ENCODE peak calls at places on chromosomes 3 and 15, in eight cellular contexts. One of them, this sample, is unnamed.
A peak's percentile ranks its signal among the peaks of the same experiment; 100 is the strongest.

GRCh38 chr15:52651868-52652267 is 27.3 kb downstream of the ATOSA start:
- DNase-seq in neuronal stem cell: peak; percentile 61
- DNase-seq in heart left ventricle: peak; percentile 61
- DNase-seq in dorsolateral prefrontal cortex: peak; percentile 53
- DNase-seq in psoas muscle: peak; percentile 29
- DNase-seq in kidney: peak; percentile 73
- DNase-seq in CD8-positive, alpha-beta T cell: no peak
- DNase-seq in H9: peak; percentile 68
- DNase-seq in this sample: no peak

GRCh38 chr3:49602877-49603411 is 48.7 kb downstream of the BSN start:
- DNase-seq in psoas muscle: no peak
- DNase-seq in dorsolateral prefrontal cortex: no peak
- DNase-seq in neuronal stem cell: no peak
- DNase-seq in kidney: no peak
- DNase-seq in heart left ventricle: no peak
- DNase-seq in H9: no peak
- DNase-seq in CD8-positive, alpha-beta T cell: peak; percentile 6
- DNase-seq in this sample: peak; percentile 66

GRCh38 chr3:36461588-36461987 is 81.3 kb downstream of the STAC start:
- DNase-seq in psoas muscle: no peak
- DNase-seq in kidney: no peak
- DNase-seq in neuronal stem cell: no peak
- DNase-seq in dorsolateral prefrontal cortex: no peak
- DNase-seq in CD8-positive, alpha-beta T cell: no peak
- DNase-seq in H9: no peak
- DNase-seq in heart left ventricle: no peak
- DNase-seq in this sample: no peak

GRCh38 chr15:90211009-90211408 is 9.9 kb downstream of the SEMA4B start:
- DNase-seq in H9: no peak
- DNase-seq in CD8-positive, alpha-beta T cell: no peak
- DNase-seq in neuronal stem cell: no peak
- DNase-seq in psoas muscle: no peak
- DNase-seq in heart left ventricle: no peak
- DNase-seq in dorsolateral prefrontal cortex: no peak
- DNase-seq in kidney: no peak
- DNase-seq in this sample: no peak

GRCh38 chr3:197216169-197216860 is 82.1 kb downstream of the DLG1 start:
- DNase-seq in kidney: no peak
- DNase-seq in dorsolateral prefrontal cortex: no peak
- DNase-seq in heart left ventricle: no peak
- DNase-seq in CD8-positive, alpha-beta T cell: no peak
- DNase-seq in psoas muscle: no peak
- DNase-seq in H9: no peak
- DNase-seq in neuronal stem cell: no peak
- DNase-seq in this sample: no peak

GRCh38 chr3:170689218-170689874 is 103.5 kb upstream of the SLC7A14 start:
- DNase-seq in kidney: peak; percentile 67
- DNase-seq in CD8-positive, alpha-beta T cell: no peak
- DNase-seq in H9: peak; percentile 81
- DNase-seq in psoas muscle: no peak
- DNase-seq in heart left ventricle: no peak
- DNase-seq in neuronal stem cell: no peak
- DNase-seq in dorsolateral prefrontal cortex: no peak
- DNase-seq in this sample: peak; percentile 90

GRCh38 chr3:122621112-122621511 is 43.7 kb downstream of the PARP15 start:
- DNase-seq in psoas muscle: no peak
- DNase-seq in heart left ventricle: no peak
- DNase-seq in H9: no peak
- DNase-seq in CD8-positive, alpha-beta T cell: no peak
- DNase-seq in neuronal stem cell: no peak
- DNase-seq in kidney: no peak
- DNase-seq in dorsolateral prefrontal cortex: no peak
- DNase-seq in this sample: no peak

GRCh38 chr15:59553879-59554735 is 57.5 kb upstream of the GCNT3 start:
- DNase-seq in CD8-positive, alpha-beta T cell: no peak
- DNase-seq in H9: no peak
- DNase-seq in heart left ventricle: no peak
- DNase-seq in dorsolateral prefrontal cortex: no peak
- DNase-seq in psoas muscle: no peak
- DNase-seq in kidney: no peak
- DNase-seq in neuronal stem cell: no peak
- DNase-seq in this sample: peak; percentile 98

GRCh38 chr15:98767692-98768091 is 119.4 kb downstream of the IGF1R start:
- DNase-seq in H9: no peak
- DNase-seq in CD8-positive, alpha-beta T cell: no peak
- DNase-seq in psoas muscle: no peak
- DNase-seq in kidney: no peak
- DNase-seq in heart left ventricle: no peak
- DNase-seq in dorsolateral prefrontal cortex: no peak
- DNase-seq in neuronal stem cell: no peak
- DNase-seq in this sample: no peak

DNA sequence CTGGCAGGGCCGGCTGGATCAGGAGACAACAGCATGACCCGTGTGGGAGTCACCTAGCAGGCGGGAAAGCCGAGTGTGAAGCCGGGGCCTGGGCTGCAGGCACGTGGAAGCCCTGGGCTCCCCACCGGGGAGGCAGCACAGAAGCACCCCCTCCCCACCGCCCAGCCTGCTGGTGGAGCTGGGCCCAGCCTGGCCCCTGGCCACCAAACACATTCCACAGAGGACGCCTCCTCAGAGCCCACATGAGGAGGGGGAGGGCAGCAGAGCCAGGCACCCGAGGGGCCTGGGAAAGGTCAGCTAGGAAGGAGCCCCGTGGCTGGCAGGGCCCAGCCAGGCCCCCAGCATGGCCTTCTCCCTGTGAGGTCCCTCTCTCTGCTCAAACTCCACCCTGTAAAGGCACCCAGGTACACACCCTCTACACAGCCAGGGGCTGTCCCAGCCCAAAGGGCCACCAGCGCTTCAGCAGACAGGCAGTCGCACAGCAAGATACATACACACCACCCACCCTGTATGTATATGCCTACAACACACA is 4.5 kb downstream of the PLXNB1 start:
- DNase-seq in kidney: peak; percentile 78
- DNase-seq in heart left ventricle: peak; percentile 72
- DNase-seq in psoas muscle: no peak
- DNase-seq in dorsolateral prefrontal cortex: peak; percentile 67
- DNase-seq in H9: no peak
- DNase-seq in neuronal stem cell: no peak
- DNase-seq in CD8-positive, alpha-beta T cell: no peak
- DNase-seq in this sample: no peak
- H3K27ac ChIP-seq in kidney: peak overlapping the region; percentile 91
- H3K27ac ChIP-seq in heart left ventricle: peak overlapping the region; percentile 91
- H3K27ac ChIP-seq in psoas muscle: no peak overlapping the region
- H3K27ac ChIP-seq in dorsolateral prefrontal cortex: peak overlapping the region; percentile 96
- H3K27ac ChIP-seq in H9: no peak overlapping the region
- H3K27ac ChIP-seq in neuronal stem cell: no peak overlapping the region
- H3K27ac ChIP-seq in CD8-positive, alpha-beta T cell: no peak overlapping the region
- H3K27ac ChIP-seq in this sample: no peak overlapping the region

GRCh38 chr3:120170223-120170622 is 76.0 kb upstream of the GSK3B start:
- DNase-seq in kidney: no peak
- DNase-seq in heart left ventricle: no peak
- DNase-seq in dorsolateral prefrontal cortex: peak; percentile 17
- DNase-seq in neuronal stem cell: no peak
- DNase-seq in H9: no peak
- DNase-seq in CD8-positive, alpha-beta T cell: no peak
- DNase-seq in psoas muscle: no peak
- DNase-seq in this sample: peak; percentile 96
- H3K27ac ChIP-seq in kidney: no peak overlapping the region
- H3K27ac ChIP-seq in heart left ventricle: no peak overlapping the region
- H3K27ac ChIP-seq in dorsolateral prefrontal cortex: no peak overlapping the region
- H3K27ac ChIP-seq in neuronal stem cell: no peak overlapping the region
- H3K27ac ChIP-seq in H9: no peak overlapping the region
- H3K27ac ChIP-seq in CD8-positive, alpha-beta T cell: no peak overlapping the region
- H3K27ac ChIP-seq in psoas muscle: no peak overlapping the region
- H3K27ac ChIP-seq in this sample: peak overlapping the region; percentile 89

DNA sequence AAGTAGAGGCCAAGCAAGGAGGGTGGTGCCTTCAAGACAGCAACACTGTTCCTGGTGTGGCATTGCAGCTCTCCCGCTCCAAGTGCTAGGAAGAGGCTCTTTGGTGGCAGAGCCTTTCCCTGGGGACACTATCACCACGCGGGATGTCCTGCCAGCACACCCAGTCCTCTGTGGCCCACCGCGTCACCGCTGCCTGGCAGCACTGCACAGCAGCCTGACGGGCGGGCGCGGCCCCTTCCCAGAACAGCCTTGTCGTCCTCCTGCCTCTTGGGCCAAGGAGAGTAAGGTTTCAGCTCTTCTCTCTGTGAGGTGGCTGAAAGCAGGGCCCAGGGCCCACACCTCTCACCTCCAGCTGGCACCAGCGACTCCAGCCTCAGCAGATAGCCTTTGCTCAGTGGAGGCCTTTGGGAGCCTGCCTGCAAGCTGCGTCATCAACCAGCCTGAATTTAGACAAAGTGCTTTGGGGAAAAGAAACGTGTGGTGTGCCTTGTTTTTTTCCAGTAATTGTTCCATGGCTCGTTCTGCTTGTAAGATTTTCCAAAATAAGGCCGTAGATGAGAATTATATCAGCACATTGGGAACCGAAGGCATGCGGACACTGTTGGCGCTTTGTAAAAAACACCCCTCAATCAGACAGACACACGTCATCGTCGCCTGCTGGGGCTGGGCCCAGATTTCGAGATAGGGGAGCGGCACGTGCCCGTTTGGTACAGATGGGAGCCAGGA is 65.0 kb downstream of the AAGAB start:
- DNase-seq in H9: no peak
- DNase-seq in CD8-positive, alpha-beta T cell: no peak
- DNase-seq in kidney: no peak
- DNase-seq in psoas muscle: peak; percentile 93
- DNase-seq in heart left ventricle: peak; percentile 92
- DNase-seq in neuronal stem cell: no peak
- DNase-seq in dorsolateral prefrontal cortex: no peak
- DNase-seq in this sample: no peak
- H3K27ac ChIP-seq in H9: no peak overlapping the region
- H3K27ac ChIP-seq in CD8-positive, alpha-beta T cell: no peak overlapping the region
- H3K27ac ChIP-seq in kidney: no peak overlapping the region
- H3K27ac ChIP-seq in psoas muscle: peak overlapping the region; percentile 90
- H3K27ac ChIP-seq in heart left ventricle: peak overlapping the region; percentile 98
- H3K27ac ChIP-seq in neuronal stem cell: no peak overlapping the region
- H3K27ac ChIP-seq in dorsolateral prefrontal cortex: peak overlapping the region; percentile 39
- H3K27ac ChIP-seq in this sample: no peak overlapping the region

GRCh38 chr15:83372434-83372873 is 74.7 kb upstream of the SH3GL3 start:
- DNase-seq in dorsolateral prefrontal cortex: peak; percentile 16
- DNase-seq in heart left ventricle: no peak
- DNase-seq in CD8-positive, alpha-beta T cell: no peak
- DNase-seq in H9: no peak
- DNase-seq in neuronal stem cell: no peak
- DNase-seq in psoas muscle: no peak
- DNase-seq in kidney: no peak
- DNase-seq in this sample: no peak
- H3K27ac ChIP-seq in dorsolateral prefrontal cortex: no peak overlapping the region
- H3K27ac ChIP-seq in heart left ventricle: no peak overlapping the region
- H3K27ac ChIP-seq in CD8-positive, alpha-beta T cell: no peak overlapping the region
- H3K27ac ChIP-seq in H9: no peak overlapping the region
- H3K27ac ChIP-seq in neuronal stem cell: no peak overlapping the region
- H3K27ac ChIP-seq in psoas muscle: no peak overlapping the region
- H3K27ac ChIP-seq in kidney: no peak overlapping the region
- H3K27ac ChIP-seq in this sample: no peak overlapping the region

This sample was measured in epithelial cell of prostate.